ENCODE peak calls at places on chromosome 18, in six cellular contexts. One of them, this sample, is unnamed.

GRCh38 chr18:37210781-37211180 is 354.8 kb downstream of the CELF4 start:
- DNase-seq in dorsolateral prefrontal cortex: no peak
- DNase-seq in adrenal gland: no peak
- DNase-seq in fibroblast of lung: no peak
- DNase-seq in pancreas: no peak
- DNase-seq in HFFc6: no peak
- DNase-seq in this sample: no peak

GRCh38 chr18:51559902-51560287 is 362.4 kb upstream of the MEX3C start:
- DNase-seq in dorsolateral prefrontal cortex: no peak
- DNase-seq in adrenal gland: no peak
- DNase-seq in fibroblast of lung: no peak
- DNase-seq in pancreas: no peak
- DNase-seq in HFFc6: no peak
- DNase-seq in this sample: no peak

GRCh38 chr18:6734746-6735430 is 5.4 kb downstream of the ARHGAP28 start:
- DNase-seq in dorsolateral prefrontal cortex: no peak
- DNase-seq in adrenal gland: no peak
- DNase-seq in fibroblast of lung: no peak
- DNase-seq in pancreas: no peak
- DNase-seq in HFFc6: no peak
- DNase-seq in this sample: no peak

GRCh38 chr18:61892683-61893303 is at the start of gene RNF152:
- DNase-seq in dorsolateral prefrontal cortex: peak
- DNase-seq in adrenal gland: peak
- DNase-seq in fibroblast of lung: peak
- DNase-seq in pancreas: peak
- DNase-seq in HFFc6: no peak
- DNase-seq in this sample: peak

GRCh38 chr18:25457636-25458035 is 105.7 kb upstream of the ZNF521 start:
- DNase-seq in dorsolateral prefrontal cortex: no peak
- DNase-seq in adrenal gland: no peak
- DNase-seq in fibroblast of lung: peak
- DNase-seq in pancreas: no peak
- DNase-seq in HFFc6: no peak
- DNase-seq in this sample: no peak

GRCh38 chr18:42706618-42707017 is 408.9 kb downstream of the RIT2 start:
- DNase-seq in dorsolateral prefrontal cortex: no peak
- DNase-seq in adrenal gland: no peak
- DNase-seq in fibroblast of lung: peak
- DNase-seq in pancreas: peak
- DNase-seq in HFFc6: no peak
- DNase-seq in this sample: no peak

GRCh38 chr18:67924656-67925055 is 408.1 kb upstream of the DSEL start:
- DNase-seq in dorsolateral prefrontal cortex: no peak
- DNase-seq in adrenal gland: no peak
- DNase-seq in fibroblast of lung: no peak
- DNase-seq in pancreas: no peak
- DNase-seq in HFFc6: no peak
- DNase-seq in this sample: no peak

GRCh38 chr18:498901-499300 is 1.6 kb downstream of the COLEC12 start:
- DNase-seq in dorsolateral prefrontal cortex: no peak
- DNase-seq in adrenal gland: no peak
- DNase-seq in fibroblast of lung: no peak
- DNase-seq in pancreas: no peak
- DNase-seq in HFFc6: no peak
- DNase-seq in this sample: no peak

GRCh38 chr18:79781331-79781941 is 16.3 kb upstream of the KCNG2 start:
- DNase-seq in dorsolateral prefrontal cortex: peak
- DNase-seq in adrenal gland: no peak
- DNase-seq in fibroblast of lung: no peak
- DNase-seq in pancreas: no peak
- DNase-seq in HFFc6: no peak
- DNase-seq in this sample: no peak

GRCh38 chr18:3313685-3314084 is 51.8 kb downstream of the MYL12B start:
- DNase-seq in dorsolateral prefrontal cortex: no peak
- DNase-seq in adrenal gland: no peak
- DNase-seq in fibroblast of lung: no peak
- DNase-seq in pancreas: no peak
- DNase-seq in HFFc6: no peak
- DNase-seq in this sample: no peak

GRCh38 chr18:76920974-76921373 is 98.6 kb downstream of the ZNF236 start:
- DNase-seq in dorsolateral prefrontal cortex: no peak
- DNase-seq in adrenal gland: no peak
- DNase-seq in fibroblast of lung: no peak
- DNase-seq in pancreas: no peak
- DNase-seq in HFFc6: no peak
- DNase-seq in this sample: no peak

GRCh38 chr18:76923485-76924085 is 101.2 kb downstream of the ZNF236 start:
- DNase-seq in dorsolateral prefrontal cortex: no peak
- DNase-seq in adrenal gland: no peak
- DNase-seq in fibroblast of lung: peak
- DNase-seq in pancreas: no peak
- DNase-seq in HFFc6: no peak
- DNase-seq in this sample: peak

GRCh38 chr18:76927216-76927725 is 104.9 kb downstream of the ZNF236 start:
- DNase-seq in dorsolateral prefrontal cortex: no peak
- DNase-seq in adrenal gland: no peak
- DNase-seq in fibroblast of lung: no peak
- DNase-seq in pancreas: no peak
- DNase-seq in HFFc6: no peak
- DNase-seq in this sample: no peak

DNA sequence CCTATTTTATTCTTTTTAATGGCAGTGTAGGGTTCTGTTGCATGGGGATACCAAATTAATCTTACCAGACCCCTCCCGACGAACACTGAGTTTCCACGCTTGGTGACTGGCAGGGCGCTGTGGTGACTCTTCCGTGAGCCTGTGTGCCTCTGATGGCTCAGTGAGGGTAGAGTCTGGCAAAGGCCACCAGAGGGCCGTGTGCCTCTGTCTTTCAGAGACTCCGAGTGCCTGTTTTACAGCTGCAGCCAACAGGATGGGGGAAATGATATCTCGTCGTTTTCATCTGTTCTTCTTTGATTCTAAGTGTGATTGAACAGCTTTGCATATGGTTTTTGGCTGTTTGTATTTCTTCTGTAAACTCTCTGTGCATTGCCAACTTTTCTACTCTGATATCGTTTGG is 99.8 kb downstream of the ZNF236 start:
- DNase-seq in dorsolateral prefrontal cortex: peak
- DNase-seq in adrenal gland: peak
- DNase-seq in fibroblast of lung: peak
- DNase-seq in pancreas: no peak
- DNase-seq in HFFc6: peak
- DNase-seq in this sample: peak
- TF ChIP-seq CTCF in dorsolateral prefrontal cortex: peak
- TF ChIP-seq CTCF in adrenal gland: peak
- TF ChIP-seq CTCF in fibroblast of lung: peak
- TF ChIP-seq CTCF in pancreas: no peak
- TF ChIP-seq CTCF in HFFc6: peak
- TF ChIP-seq CTCF in this sample: peak

GRCh38 chr18:9790261-9790660 is 82.2 kb downstream of the RAB31 start:
- DNase-seq in dorsolateral prefrontal cortex: no peak
- DNase-seq in adrenal gland: peak
- DNase-seq in fibroblast of lung: no peak
- DNase-seq in pancreas: no peak
- DNase-seq in HFFc6: no peak
- DNase-seq in this sample: no peak

GRCh38 chr18:9788860-9789259 is 80.8 kb downstream of the RAB31 start:
- DNase-seq in dorsolateral prefrontal cortex: no peak
- DNase-seq in adrenal gland: no peak
- DNase-seq in fibroblast of lung: no peak
- DNase-seq in pancreas: no peak
- DNase-seq in HFFc6: no peak
- DNase-seq in this sample: no peak

GRCh38 chr18:9788140-9788539 is 80.0 kb downstream of the RAB31 start:
- DNase-seq in dorsolateral prefrontal cortex: no peak
- DNase-seq in adrenal gland: no peak
- DNase-seq in fibroblast of lung: peak
- DNase-seq in pancreas: no peak
- DNase-seq in HFFc6: no peak
- DNase-seq in this sample: no peak

GRCh38 chr18:9796933-9797549 is 88.7 kb upstream of the TXNDC2 start:
- DNase-seq in dorsolateral prefrontal cortex: no peak
- DNase-seq in adrenal gland: no peak
- DNase-seq in fibroblast of lung: no peak
- DNase-seq in pancreas: no peak
- DNase-seq in HFFc6: no peak
- DNase-seq in this sample: no peak

GRCh38 chr18:9792565-9793226 is 84.6 kb downstream of the RAB31 start:
- DNase-seq in dorsolateral prefrontal cortex: no peak
- DNase-seq in adrenal gland: no peak
- DNase-seq in fibroblast of lung: no peak
- DNase-seq in pancreas: no peak
- DNase-seq in HFFc6: no peak
- DNase-seq in this sample: no peak
- TF ChIP-seq CTCF in dorsolateral prefrontal cortex: peak
- TF ChIP-seq CTCF in adrenal gland: peak
- TF ChIP-seq CTCF in fibroblast of lung: peak
- TF ChIP-seq CTCF in pancreas: no peak
- TF ChIP-seq CTCF in HFFc6: peak
- TF ChIP-seq CTCF in this sample: peak

GRCh38 chr18:46419391-46420141 is 237.5 kb downstream of the LOXHD1 start:
- DNase-seq in dorsolateral prefrontal cortex: no peak
- DNase-seq in adrenal gland: no peak
- DNase-seq in fibroblast of lung: no peak
- DNase-seq in pancreas: no peak
- DNase-seq in HFFc6: no peak
- DNase-seq in this sample: no peak
- TF ChIP-seq CTCF in dorsolateral prefrontal cortex: no peak
- TF ChIP-seq CTCF in adrenal gland: no peak
- TF ChIP-seq CTCF in fibroblast of lung: no peak
- TF ChIP-seq CTCF in pancreas: no peak
- TF ChIP-seq CTCF in HFFc6: no peak
- TF ChIP-seq CTCF in this sample: no peak

GRCh38 chr18:77754475-77755044 is 504.9 kb downstream of the GALR1 start:
- DNase-seq in dorsolateral prefrontal cortex: no peak
- DNase-seq in adrenal gland: no peak
- DNase-seq in fibroblast of lung: no peak
- DNase-seq in pancreas: no peak
- DNase-seq in HFFc6: no peak
- DNase-seq in this sample: no peak

GRCh38 chr18:77749189-77749588 is 499.5 kb downstream of the GALR1 start:
- DNase-seq in dorsolateral prefrontal cortex: no peak
- DNase-seq in adrenal gland: no peak
- DNase-seq in fibroblast of lung: no peak
- DNase-seq in pancreas: no peak
- DNase-seq in HFFc6: no peak
- DNase-seq in this sample: peak
- TF ChIP-seq CTCF in dorsolateral prefrontal cortex: peak
- TF ChIP-seq CTCF in adrenal gland: peak
- TF ChIP-seq CTCF in fibroblast of lung: no peak
- TF ChIP-seq CTCF in pancreas: peak
- TF ChIP-seq CTCF in HFFc6: peak
- TF ChIP-seq CTCF in this sample: peak

GRCh38 chr18:64240301-64240700 is 91.4 kb upstream of the LINC00305 start:
- DNase-seq in dorsolateral prefrontal cortex: no peak
- DNase-seq in adrenal gland: no peak
- DNase-seq in fibroblast of lung: no peak
- DNase-seq in pancreas: no peak
- DNase-seq in HFFc6: no peak
- DNase-seq in this sample: no peak

GRCh38 chr18:64245461-64245860 is 96.6 kb upstream of the LINC00305 start:
- DNase-seq in dorsolateral prefrontal cortex: no peak
- DNase-seq in adrenal gland: no peak
- DNase-seq in fibroblast of lung: no peak
- DNase-seq in pancreas: no peak
- DNase-seq in HFFc6: no peak
- DNase-seq in this sample: no peak

DNA sequence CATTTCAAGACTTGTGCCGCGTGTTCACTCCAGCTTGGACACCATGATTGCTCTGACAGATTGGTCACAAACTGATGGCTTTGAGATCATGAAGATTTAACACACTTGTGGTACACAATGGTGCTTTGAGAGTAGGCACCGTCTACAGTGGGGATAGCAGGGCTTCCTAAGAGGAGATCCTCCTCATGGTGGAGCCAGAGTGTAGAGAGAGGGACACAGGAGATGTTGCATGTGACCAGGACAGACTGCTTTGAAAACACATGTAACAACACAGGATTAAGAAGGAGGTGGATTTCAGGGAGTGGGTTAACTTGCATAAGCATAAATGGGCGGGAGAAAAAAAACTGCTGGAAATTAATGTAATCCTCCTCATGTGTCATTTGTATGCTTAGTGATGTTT is 95.7 kb upstream of the LINC00305 start:
- DNase-seq in dorsolateral prefrontal cortex: no peak
- DNase-seq in adrenal gland: no peak
- DNase-seq in fibroblast of lung: no peak
- DNase-seq in pancreas: no peak
- DNase-seq in HFFc6: no peak
- DNase-seq in this sample: no peak
- TF ChIP-seq CTCF in dorsolateral prefrontal cortex: peak
- TF ChIP-seq CTCF in adrenal gland: no peak
- TF ChIP-seq CTCF in fibroblast of lung: no peak
- TF ChIP-seq CTCF in pancreas: no peak
- TF ChIP-seq CTCF in HFFc6: no peak
- TF ChIP-seq CTCF in this sample: no peak

GRCh38 chr18:53152478-53152877 is 812.5 kb downstream of the DCC start:
- DNase-seq in dorsolateral prefrontal cortex: no peak
- DNase-seq in adrenal gland: no peak
- DNase-seq in fibroblast of lung: no peak
- DNase-seq in pancreas: no peak
- DNase-seq in HFFc6: no peak
- DNase-seq in this sample: no peak

GRCh38 chr18:53153800-53154199 is 813.8 kb downstream of the DCC start:
- DNase-seq in dorsolateral prefrontal cortex: no peak
- DNase-seq in adrenal gland: no peak
- DNase-seq in fibroblast of lung: no peak
- DNase-seq in pancreas: no peak
- DNase-seq in HFFc6: no peak
- DNase-seq in this sample: no peak

GRCh38 chr18:53147472-53147871 is 807.5 kb downstream of the DCC start:
- DNase-seq in dorsolateral prefrontal cortex: no peak
- DNase-seq in adrenal gland: no peak
- DNase-seq in fibroblast of lung: no peak
- DNase-seq in pancreas: no peak
- DNase-seq in HFFc6: no peak
- DNase-seq in this sample: no peak

GRCh38 chr18:53148056-53148574 is 808.1 kb downstream of the DCC start:
- DNase-seq in dorsolateral prefrontal cortex: no peak
- DNase-seq in adrenal gland: no peak
- DNase-seq in fibroblast of lung: no peak
- DNase-seq in pancreas: no peak
- DNase-seq in HFFc6: no peak
- DNase-seq in this sample: no peak

GRCh38 chr18:53153281-53153680 is 813.3 kb downstream of the DCC start:
- DNase-seq in dorsolateral prefrontal cortex: no peak
- DNase-seq in adrenal gland: no peak
- DNase-seq in fibroblast of lung: no peak
- DNase-seq in pancreas: no peak
- DNase-seq in HFFc6: no peak
- DNase-seq in this sample: peak
- TF ChIP-seq CTCF in dorsolateral prefrontal cortex: no peak
- TF ChIP-seq CTCF in adrenal gland: no peak
- TF ChIP-seq CTCF in fibroblast of lung: no peak
- TF ChIP-seq CTCF in pancreas: no peak
- TF ChIP-seq CTCF in HFFc6: peak
- TF ChIP-seq CTCF in this sample: peak

This sample was measured in neural crest cell.